ENCODE peak calls at places on chromosomes 16 and 17, in five cellular contexts. One of them, this sample, is unnamed.

GRCh38 chr16:2076072-2076865 is 28.5 kb downstream of the TSC2 start:
- DNase-seq in SK-N-SH: no peak
- DNase-seq in GM12878: no peak
- DNase-seq in K562: no peak
- DNase-seq in HepG2: no peak
- DNase-seq in this sample: no peak

GRCh38 chr17:35709874-35710273 is 21.6 kb upstream of the RASL10B start:
- DNase-seq in SK-N-SH: no peak
- DNase-seq in GM12878: no peak
- DNase-seq in K562: no peak
- DNase-seq in HepG2: no peak
- DNase-seq in this sample: no peak

GRCh38 chr17:7951143-7951792 is 19.3 kb downstream of the CNTROB start:
- DNase-seq in SK-N-SH: no peak
- DNase-seq in GM12878: peak; percentile 45
- DNase-seq in K562: no peak
- DNase-seq in HepG2: no peak
- DNase-seq in this sample: no peak

GRCh38 chr16:70495425-70496182 is 27.8 kb downstream of the COG4 start:
- DNase-seq in SK-N-SH: no peak
- DNase-seq in GM12878: no peak
- DNase-seq in K562: no peak
- DNase-seq in HepG2: no peak
- DNase-seq in this sample: no peak

GRCh38 chr17:50184057-50184456 is 17.4 kb downstream of the COL1A1 start:
- DNase-seq in SK-N-SH: peak; percentile 71
- DNase-seq in GM12878: no peak
- DNase-seq in K562: peak; percentile 33
- DNase-seq in HepG2: no peak
- DNase-seq in this sample: no peak

GRCh38 chr17:77266891-77267341 is 126.1 kb downstream of the SEC14L1 start:
- DNase-seq in SK-N-SH: peak; percentile 71
- DNase-seq in GM12878: no peak
- DNase-seq in K562: peak; percentile 59
- DNase-seq in HepG2: no peak
- DNase-seq in this sample: peak; percentile 69

GRCh38 chr17:20196314-20196713 is 187.2 kb downstream of the SPECC1 start:
- DNase-seq in SK-N-SH: no peak
- DNase-seq in GM12878: no peak
- DNase-seq in K562: no peak
- DNase-seq in HepG2: no peak
- DNase-seq in this sample: no peak

GRCh38 chr16:27920391-27920891 is 143.1 kb downstream of the GSG1L start:
- DNase-seq in SK-N-SH: peak; percentile 80
- DNase-seq in GM12878: no peak
- DNase-seq in K562: peak; percentile 15
- DNase-seq in HepG2: peak; percentile 22
- DNase-seq in this sample: peak; percentile 74

GRCh38 chr17:49514374-49514738 is 19.3 kb downstream of the NGFR start:
- DNase-seq in SK-N-SH: peak; percentile 78
- DNase-seq in GM12878: no peak
- DNase-seq in K562: peak; percentile 57
- DNase-seq in HepG2: peak; percentile 67
- DNase-seq in this sample: peak; percentile 46

GRCh38 chr17:142876-143784 is 5.8 kb downstream of the SCGB1C2 start:
- DNase-seq in SK-N-SH: no peak
- DNase-seq in GM12878: no peak
- DNase-seq in K562: no peak
- DNase-seq in HepG2: no peak
- DNase-seq in this sample: no peak

GRCh38 chr17:144936-145670 is 7.7 kb downstream of the SCGB1C2 start:
- DNase-seq in SK-N-SH: no peak
- DNase-seq in GM12878: no peak
- DNase-seq in K562: no peak
- DNase-seq in HepG2: no peak
- DNase-seq in this sample: no peak

GRCh38 chr17:143785-144281 is 6.5 kb downstream of the SCGB1C2 start:
- DNase-seq in SK-N-SH: peak; percentile 94
- DNase-seq in GM12878: no peak
- DNase-seq in K562: peak; percentile 88
- DNase-seq in HepG2: peak; percentile 48
- DNase-seq in this sample: peak; percentile 90

GRCh38 chr17:145671-146541 is 8.5 kb downstream of the SCGB1C2 start:
- DNase-seq in SK-N-SH: no peak
- DNase-seq in GM12878: no peak
- DNase-seq in K562: no peak
- DNase-seq in HepG2: no peak
- DNase-seq in this sample: no peak

GRCh38 chr17:142102-142661 is 4.8 kb downstream of the SCGB1C2 start:
- DNase-seq in SK-N-SH: peak; percentile 84
- DNase-seq in GM12878: no peak
- DNase-seq in K562: no peak
- DNase-seq in HepG2: peak; percentile 20
- DNase-seq in this sample: peak; percentile 18
- TF ChIP-seq FOXM1 in SK-N-SH: no peak
- TF ChIP-seq FOXM1 in GM12878: no peak
- TF ChIP-seq FOXM1 in K562: no peak
- TF ChIP-seq FOXM1 in HepG2: no peak
- TF ChIP-seq FOXM1 in this sample: no peak

GRCh38 chr17:2259769-2260536 is 43.6 kb downstream of the SMG6 start:
- DNase-seq in SK-N-SH: no peak
- DNase-seq in GM12878: peak; percentile 85
- DNase-seq in K562: no peak
- DNase-seq in HepG2: no peak
- DNase-seq in this sample: no peak
- TF ChIP-seq FOXM1 in SK-N-SH: no peak
- TF ChIP-seq FOXM1 in GM12878: no peak
- TF ChIP-seq FOXM1 in K562: no peak
- TF ChIP-seq FOXM1 in HepG2: no peak
- TF ChIP-seq FOXM1 in this sample: no peak

GRCh38 chr16:88974080-88974479 is 2.9 kb downstream of the CBFA2T3 start:
- DNase-seq in SK-N-SH: no peak
- DNase-seq in GM12878: no peak
- DNase-seq in K562: no peak
- DNase-seq in HepG2: no peak
- DNase-seq in this sample: no peak

GRCh38 chr16:88973415-88974050 is 3.5 kb downstream of the CBFA2T3 start:
- DNase-seq in SK-N-SH: no peak
- DNase-seq in GM12878: no peak
- DNase-seq in K562: no peak
- DNase-seq in HepG2: no peak
- DNase-seq in this sample: no peak

GRCh38 chr16:88971371-88972097 is 5.5 kb downstream of the CBFA2T3 start:
- DNase-seq in SK-N-SH: no peak
- DNase-seq in GM12878: peak; percentile 81
- DNase-seq in K562: peak; percentile 51
- DNase-seq in HepG2: no peak
- DNase-seq in this sample: no peak

GRCh38 chr16:88972349-88972748 is 4.7 kb downstream of the CBFA2T3 start:
- DNase-seq in SK-N-SH: peak; percentile 73
- DNase-seq in GM12878: no peak
- DNase-seq in K562: no peak
- DNase-seq in HepG2: no peak
- DNase-seq in this sample: no peak

GRCh38 chr16:88973007-88973410 is 4.0 kb downstream of the CBFA2T3 start:
- DNase-seq in SK-N-SH: no peak
- DNase-seq in GM12878: no peak
- DNase-seq in K562: peak; percentile 90
- DNase-seq in HepG2: no peak
- DNase-seq in this sample: no peak
- TF ChIP-seq FOXM1 in SK-N-SH: no peak
- TF ChIP-seq FOXM1 in GM12878: no peak
- TF ChIP-seq FOXM1 in K562: no peak
- TF ChIP-seq FOXM1 in HepG2: no peak
- TF ChIP-seq FOXM1 in this sample: no peak

DNA sequence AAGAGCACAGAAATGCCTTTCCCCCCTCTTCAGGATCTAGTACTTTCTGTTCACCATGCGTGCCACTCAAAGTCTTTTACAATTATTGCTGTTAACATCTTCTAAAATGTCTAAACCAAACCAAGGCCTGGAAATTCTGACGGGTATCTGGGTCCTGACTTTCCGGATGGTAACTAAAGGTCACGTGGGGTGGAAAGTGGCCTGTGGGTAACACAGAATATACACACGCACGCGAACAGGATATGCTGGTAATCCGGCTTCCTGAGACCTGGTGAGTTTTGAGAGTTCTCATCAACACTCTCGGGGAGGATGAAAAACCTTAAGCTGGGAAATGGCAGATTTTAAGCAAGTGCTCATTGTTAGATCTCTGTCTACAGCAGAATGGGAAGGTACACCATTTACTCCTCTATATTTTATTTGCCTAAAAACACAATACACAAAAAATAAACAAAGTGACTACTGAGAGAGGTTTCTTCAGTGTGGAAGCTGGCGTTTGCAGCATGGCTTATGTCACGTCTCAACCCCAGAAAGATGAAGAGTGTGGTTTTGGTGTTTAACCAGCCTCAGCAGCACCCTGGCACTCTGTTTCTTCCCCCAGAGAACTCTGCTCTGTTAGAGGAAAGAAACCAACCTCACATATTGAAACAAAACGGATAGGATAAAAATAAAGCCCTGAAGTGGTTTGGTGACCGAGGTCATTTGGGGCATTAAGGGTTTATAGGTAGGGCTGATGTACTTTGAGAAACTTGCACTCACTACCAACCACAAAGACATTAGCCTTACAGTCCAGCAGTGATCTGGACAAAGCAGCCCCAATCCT is 37.3 kb downstream of the SMG6 start:
- DNase-seq in SK-N-SH: no peak
- DNase-seq in GM12878: peak; percentile 97
- DNase-seq in K562: no peak
- DNase-seq in HepG2: no peak
- DNase-seq in this sample: no peak
- TF ChIP-seq FOXM1 in SK-N-SH: no peak
- TF ChIP-seq FOXM1 in GM12878: peak; percentile 95
- TF ChIP-seq FOXM1 in K562: no peak
- TF ChIP-seq FOXM1 in HepG2: no peak
- TF ChIP-seq FOXM1 in this sample: no peak

GRCh38 chr17:78738245-78738644 is 43.8 kb downstream of the CYTH1 start:
- DNase-seq in SK-N-SH: no peak
- DNase-seq in GM12878: no peak
- DNase-seq in K562: no peak
- DNase-seq in HepG2: no peak
- DNase-seq in this sample: no peak
- TF ChIP-seq FOXM1 in SK-N-SH: no peak
- TF ChIP-seq FOXM1 in GM12878: no peak
- TF ChIP-seq FOXM1 in K562: no peak
- TF ChIP-seq FOXM1 in HepG2: no peak
- TF ChIP-seq FOXM1 in this sample: no peak

GRCh38 chr17:45784583-45785372 is 658 bp downstream of the CRHR1 start:
- DNase-seq in SK-N-SH: peak; percentile 90
- DNase-seq in GM12878: no peak
- DNase-seq in K562: peak; percentile 63
- DNase-seq in HepG2: peak; percentile 24
- DNase-seq in this sample: peak; percentile 60
- TF ChIP-seq FOXM1 in SK-N-SH: no peak
- TF ChIP-seq FOXM1 in GM12878: no peak
- TF ChIP-seq FOXM1 in K562: no peak
- TF ChIP-seq FOXM1 in HepG2: no peak
- TF ChIP-seq FOXM1 in this sample: no peak

GRCh38 chr16:62036807-62037135 is 533 bp upstream of the CDH8 start:
- DNase-seq in SK-N-SH: no peak
- DNase-seq in GM12878: no peak
- DNase-seq in K562: no peak
- DNase-seq in HepG2: no peak
- DNase-seq in this sample: no peak

GRCh38 chr16:62036101-62036806 is at the start of gene CDH8:
- DNase-seq in SK-N-SH: peak; percentile 22
- DNase-seq in GM12878: no peak
- DNase-seq in K562: no peak
- DNase-seq in HepG2: no peak
- DNase-seq in this sample: no peak

GRCh38 chr16:62038646-62039045 is 2.4 kb upstream of the CDH8 start:
- DNase-seq in SK-N-SH: no peak
- DNase-seq in GM12878: no peak
- DNase-seq in K562: no peak
- DNase-seq in HepG2: no peak
- DNase-seq in this sample: no peak

GRCh38 chr16:62038225-62038624 is 2.0 kb upstream of the CDH8 start:
- DNase-seq in SK-N-SH: no peak
- DNase-seq in GM12878: no peak
- DNase-seq in K562: no peak
- DNase-seq in HepG2: no peak
- DNase-seq in this sample: no peak

DNA sequence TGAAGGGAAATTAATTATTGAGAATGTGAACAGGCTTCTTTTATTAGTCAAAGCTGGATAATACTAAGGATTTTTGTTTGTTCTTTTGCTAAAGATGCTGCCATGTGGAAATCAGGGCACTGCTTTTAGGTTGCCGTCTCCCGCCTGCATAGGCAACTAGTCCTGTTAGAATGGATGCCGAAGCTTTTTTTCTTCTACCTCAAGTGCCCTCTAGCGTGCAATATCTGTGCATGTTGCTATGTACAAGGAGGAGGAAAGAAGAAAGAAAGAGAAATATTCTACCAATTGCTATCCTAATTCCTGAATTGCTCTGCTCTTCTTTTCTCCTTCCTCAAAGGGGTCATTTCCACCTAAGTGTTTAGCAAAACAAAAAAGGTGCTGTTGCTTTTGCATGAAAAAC is 5.2 kb upstream of the CDH8 start:
- DNase-seq in SK-N-SH: peak; percentile 43
- DNase-seq in GM12878: no peak
- DNase-seq in K562: no peak
- DNase-seq in HepG2: peak; percentile 40
- DNase-seq in this sample: peak; percentile 21
- TF ChIP-seq FOXM1 in SK-N-SH: no peak
- TF ChIP-seq FOXM1 in GM12878: no peak
- TF ChIP-seq FOXM1 in K562: no peak
- TF ChIP-seq FOXM1 in HepG2: no peak
- TF ChIP-seq FOXM1 in this sample: no peak

This sample was measured in HEK293T.